ENCODE peak calls at places on chromosomes 7 and 10, in ten cellular contexts. One of them, this sample, is unnamed.

GRCh38 chr10:13062813-13063212 is 37.1 kb upstream of the OPTN start:
- DNase-seq in body of pancreas: no peak
- DNase-seq in fibroblast of lung: no peak
- DNase-seq in endodermal cell: peak; percentile 30
- DNase-seq in mammary epithelial cell: no peak
- DNase-seq in brain microvascular endothelial cell: no peak
- DNase-seq in ovary: no peak
- DNase-seq in fibroblast of pulmonary artery: no peak
- DNase-seq in stomach: no peak
- DNase-seq in AG10803: no peak
- DNase-seq in this sample: no peak

GRCh38 chr10:77925795-77926565 is 575 bp downstream of the DLG5 start:
- DNase-seq in body of pancreas: peak; percentile 67
- DNase-seq in fibroblast of lung: peak; percentile 28
- DNase-seq in endodermal cell: peak; percentile 87
- DNase-seq in mammary epithelial cell: peak; percentile 68
- DNase-seq in brain microvascular endothelial cell: no peak
- DNase-seq in ovary: peak; percentile 73
- DNase-seq in fibroblast of pulmonary artery: peak; percentile 32
- DNase-seq in stomach: peak; percentile 67
- DNase-seq in AG10803: no peak
- DNase-seq in this sample: no peak

GRCh38 chr7:80781561-80781979 is 137.3 kb downstream of the SEMA3C start:
- DNase-seq in body of pancreas: no peak
- DNase-seq in fibroblast of lung: peak; percentile 87
- DNase-seq in endodermal cell: peak; percentile 54
- DNase-seq in mammary epithelial cell: peak; percentile 70
- DNase-seq in brain microvascular endothelial cell: peak; percentile 65
- DNase-seq in ovary: no peak
- DNase-seq in fibroblast of pulmonary artery: peak; percentile 95
- DNase-seq in stomach: peak; percentile 46
- DNase-seq in AG10803: peak; percentile 88
- DNase-seq in this sample: peak; percentile 77

GRCh38 chr7:24777811-24778210 is 20.5 kb upstream of the GSDME start:
- DNase-seq in body of pancreas: no peak
- DNase-seq in fibroblast of lung: peak; percentile 20
- DNase-seq in endodermal cell: no peak
- DNase-seq in mammary epithelial cell: no peak
- DNase-seq in brain microvascular endothelial cell: no peak
- DNase-seq in ovary: no peak
- DNase-seq in fibroblast of pulmonary artery: no peak
- DNase-seq in stomach: no peak
- DNase-seq in AG10803: peak; percentile 35
- DNase-seq in this sample: no peak

GRCh38 chr7:135195968-135196629 is 15.2 kb downstream of the WDR91 start:
- DNase-seq in body of pancreas: peak; percentile 61
- DNase-seq in fibroblast of lung: no peak
- DNase-seq in endodermal cell: no peak
- DNase-seq in mammary epithelial cell: no peak
- DNase-seq in brain microvascular endothelial cell: no peak
- DNase-seq in ovary: no peak
- DNase-seq in fibroblast of pulmonary artery: no peak
- DNase-seq in stomach: peak; percentile 22
- DNase-seq in AG10803: no peak
- DNase-seq in this sample: no peak

GRCh38 chr7:18437086-18437485 is 58.5 kb upstream of the HDAC9 start:
- DNase-seq in body of pancreas: no peak
- DNase-seq in fibroblast of lung: peak; percentile 76
- DNase-seq in endodermal cell: no peak
- DNase-seq in mammary epithelial cell: no peak
- DNase-seq in brain microvascular endothelial cell: no peak
- DNase-seq in ovary: no peak
- DNase-seq in fibroblast of pulmonary artery: no peak
- DNase-seq in stomach: no peak
- DNase-seq in AG10803: no peak
- DNase-seq in this sample: no peak

GRCh38 chr10:43939939-43940810 is 291.5 kb upstream of the ZNF32 start:
- DNase-seq in body of pancreas: no peak
- DNase-seq in fibroblast of lung: peak; percentile 36
- DNase-seq in endodermal cell: peak; percentile 34
- DNase-seq in mammary epithelial cell: no peak
- DNase-seq in brain microvascular endothelial cell: no peak
- DNase-seq in ovary: no peak
- DNase-seq in fibroblast of pulmonary artery: peak; percentile 11
- DNase-seq in stomach: no peak
- DNase-seq in AG10803: peak; percentile 60
- DNase-seq in this sample: peak; percentile 82

GRCh38 chr7:34136698-34137097 is 231.4 kb downstream of the BMPER start:
- DNase-seq in body of pancreas: no peak
- DNase-seq in fibroblast of lung: no peak
- DNase-seq in endodermal cell: no peak
- DNase-seq in mammary epithelial cell: no peak
- DNase-seq in brain microvascular endothelial cell: no peak
- DNase-seq in ovary: no peak
- DNase-seq in fibroblast of pulmonary artery: no peak
- DNase-seq in stomach: no peak
- DNase-seq in AG10803: no peak
- DNase-seq in this sample: no peak

GRCh38 chr7:102872460-102872859 is 40.3 kb upstream of the LRRC17 start:
- DNase-seq in body of pancreas: no peak
- DNase-seq in fibroblast of lung: peak; percentile 81
- DNase-seq in endodermal cell: no peak
- DNase-seq in mammary epithelial cell: peak; percentile 76
- DNase-seq in brain microvascular endothelial cell: peak; percentile 98
- DNase-seq in ovary: no peak
- DNase-seq in fibroblast of pulmonary artery: peak; percentile 93
- DNase-seq in stomach: no peak
- DNase-seq in AG10803: peak; percentile 90
- DNase-seq in this sample: peak; percentile 64

GRCh38 chr7:91942312-91942711 is 1.6 kb downstream of the AKAP9 start:
- DNase-seq in body of pancreas: no peak
- DNase-seq in fibroblast of lung: no peak
- DNase-seq in endodermal cell: no peak
- DNase-seq in mammary epithelial cell: peak; percentile 1
- DNase-seq in brain microvascular endothelial cell: no peak
- DNase-seq in ovary: no peak
- DNase-seq in fibroblast of pulmonary artery: no peak
- DNase-seq in stomach: no peak
- DNase-seq in AG10803: no peak
- DNase-seq in this sample: no peak

GRCh38 chr10:92822964-92823363 is 25.4 kb upstream of the EXOC6 start:
- DNase-seq in body of pancreas: no peak
- DNase-seq in fibroblast of lung: peak; percentile 48
- DNase-seq in endodermal cell: no peak
- DNase-seq in mammary epithelial cell: no peak
- DNase-seq in brain microvascular endothelial cell: no peak
- DNase-seq in ovary: no peak
- DNase-seq in fibroblast of pulmonary artery: peak; percentile 65
- DNase-seq in stomach: no peak
- DNase-seq in AG10803: no peak
- DNase-seq in this sample: no peak

GRCh38 chr10:68435803-68436202 is 28.7 kb upstream of the RUFY2 start:
- DNase-seq in body of pancreas: no peak
- DNase-seq in fibroblast of lung: no peak
- DNase-seq in endodermal cell: no peak
- DNase-seq in mammary epithelial cell: no peak
- DNase-seq in brain microvascular endothelial cell: no peak
- DNase-seq in ovary: no peak
- DNase-seq in fibroblast of pulmonary artery: no peak
- DNase-seq in stomach: no peak
- DNase-seq in AG10803: no peak
- DNase-seq in this sample: no peak

GRCh38 chr7:27453702-27454405 is 208.8 kb downstream of the HIBADH start:
- DNase-seq in body of pancreas: peak; percentile 12
- DNase-seq in fibroblast of lung: peak; percentile 85
- DNase-seq in endodermal cell: peak; percentile 68
- DNase-seq in mammary epithelial cell: peak; percentile 8
- DNase-seq in brain microvascular endothelial cell: peak; percentile 93
- DNase-seq in ovary: no peak
- DNase-seq in fibroblast of pulmonary artery: peak; percentile 75
- DNase-seq in stomach: no peak
- DNase-seq in AG10803: peak; percentile 31
- DNase-seq in this sample: no peak

GRCh38 chr7:50792342-50793114 is 9.8 kb upstream of the GRB10 start:
- DNase-seq in body of pancreas: peak; percentile 48
- DNase-seq in fibroblast of lung: peak; percentile 70
- DNase-seq in endodermal cell: peak; percentile 78
- DNase-seq in mammary epithelial cell: no peak
- DNase-seq in brain microvascular endothelial cell: peak; percentile 51
- DNase-seq in ovary: peak; percentile 58
- DNase-seq in fibroblast of pulmonary artery: peak; percentile 64
- DNase-seq in stomach: no peak
- DNase-seq in AG10803: peak; percentile 49
- DNase-seq in this sample: no peak

GRCh38 chr10:111076191-111076681 is 593 bp upstream of the ADRA2A start:
- DNase-seq in body of pancreas: peak; percentile 71
- DNase-seq in fibroblast of lung: peak; percentile 34
- DNase-seq in endodermal cell: peak; percentile 96
- DNase-seq in mammary epithelial cell: peak; percentile 37
- DNase-seq in brain microvascular endothelial cell: peak; percentile 40
- DNase-seq in ovary: peak; percentile 86
- DNase-seq in fibroblast of pulmonary artery: peak; percentile 51
- DNase-seq in stomach: peak; percentile 61
- DNase-seq in AG10803: peak; percentile 45
- DNase-seq in this sample: no peak
- TF ChIP-seq CTCF in body of pancreas: peak; percentile 88
- TF ChIP-seq CTCF in fibroblast of lung: peak; percentile 57
- TF ChIP-seq CTCF in endodermal cell: peak; percentile 95
- TF ChIP-seq CTCF in mammary epithelial cell: peak; percentile 55
- TF ChIP-seq CTCF in brain microvascular endothelial cell: peak; percentile 83
- TF ChIP-seq CTCF in ovary: peak; percentile 88
- TF ChIP-seq CTCF in fibroblast of pulmonary artery: peak; percentile 66
- TF ChIP-seq CTCF in stomach: peak; percentile 63
- TF ChIP-seq CTCF in AG10803: peak; percentile 72
- TF ChIP-seq CTCF in this sample: peak; percentile 66

DNA sequence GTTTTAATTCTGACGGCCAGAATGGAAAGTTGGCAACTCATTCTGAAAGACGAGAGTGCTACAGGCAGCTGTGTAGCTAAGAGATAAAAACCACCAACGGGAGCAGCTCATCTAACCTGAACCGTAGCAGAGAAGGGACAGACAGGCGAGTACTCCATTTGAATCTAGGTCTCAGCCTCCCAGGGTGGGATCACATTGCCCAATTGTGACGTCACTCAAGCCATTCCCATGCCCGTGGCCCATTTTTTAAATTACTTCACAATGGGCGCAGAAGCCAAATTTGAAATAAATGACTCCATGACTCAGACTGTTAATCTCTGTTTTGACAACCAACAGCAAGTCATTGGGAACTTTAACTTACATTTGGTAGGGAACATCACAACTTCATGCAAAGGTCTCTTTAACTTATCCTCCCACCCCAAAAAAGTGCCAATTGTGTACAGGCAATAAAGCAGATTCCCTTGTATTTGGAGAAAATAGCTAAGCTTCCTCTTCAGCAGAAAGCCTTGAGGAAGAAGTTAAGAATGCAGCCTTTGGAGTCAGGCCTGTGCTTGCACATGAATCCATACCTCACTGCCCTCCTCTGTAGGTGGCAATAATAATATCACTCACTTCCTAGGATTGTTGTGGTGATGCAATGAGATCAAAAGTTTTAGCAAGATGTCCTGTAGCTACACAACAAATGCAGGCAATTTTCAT is 93.2 kb upstream of the KIF5B start:
- DNase-seq in body of pancreas: peak; percentile 71
- DNase-seq in fibroblast of lung: peak; percentile 96
- DNase-seq in endodermal cell: peak; percentile 49
- DNase-seq in mammary epithelial cell: peak; percentile 89
- DNase-seq in brain microvascular endothelial cell: peak; percentile 95
- DNase-seq in ovary: peak; percentile 81
- DNase-seq in fibroblast of pulmonary artery: peak; percentile 98
- DNase-seq in stomach: peak; percentile 31
- DNase-seq in AG10803: peak; percentile 94
- DNase-seq in this sample: no peak
- H3K4me3 ChIP-seq in body of pancreas: no peak overlapping the region
- H3K4me3 ChIP-seq in fibroblast of lung: no peak overlapping the region
- H3K4me3 ChIP-seq in endodermal cell: no peak overlapping the region
- H3K4me3 ChIP-seq in mammary epithelial cell: no peak overlapping the region
- H3K4me3 ChIP-seq in brain microvascular endothelial cell: no peak overlapping the region
- H3K4me3 ChIP-seq in ovary: no peak overlapping the region
- H3K4me3 ChIP-seq in fibroblast of pulmonary artery: no peak overlapping the region
- H3K4me3 ChIP-seq in stomach: no peak overlapping the region
- H3K4me3 ChIP-seq in AG10803: no peak overlapping the region
- H3K4me3 ChIP-seq in this sample: no peak overlapping the region

DNA sequence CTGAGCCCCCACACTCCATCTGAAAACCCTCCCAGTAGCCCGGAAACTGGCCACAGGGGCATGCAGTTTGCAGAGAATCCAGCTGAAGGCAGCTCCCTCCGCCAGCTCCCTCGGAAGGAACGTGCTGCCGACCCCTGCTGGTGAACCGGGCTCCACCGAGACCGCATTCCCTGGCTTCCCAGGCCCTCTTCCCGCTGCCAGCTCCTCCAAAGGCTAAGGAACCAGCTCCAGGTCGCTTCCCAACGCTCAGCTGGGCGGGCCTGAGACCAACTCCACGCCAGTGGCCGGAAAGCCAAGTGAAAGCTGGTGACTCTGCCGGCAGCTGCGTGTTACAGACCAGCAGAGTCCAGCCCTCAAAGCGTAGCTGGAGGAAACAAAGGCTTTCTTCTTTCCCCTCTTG is 35.8 kb downstream of the GPER1 start:
- DNase-seq in body of pancreas: peak; percentile 51
- DNase-seq in fibroblast of lung: peak; percentile 88
- DNase-seq in endodermal cell: peak; percentile 95
- DNase-seq in mammary epithelial cell: no peak
- DNase-seq in brain microvascular endothelial cell: peak; percentile 64
- DNase-seq in ovary: peak; percentile 85
- DNase-seq in fibroblast of pulmonary artery: peak; percentile 90
- DNase-seq in stomach: peak; percentile 91
- DNase-seq in AG10803: peak; percentile 89
- DNase-seq in this sample: no peak
- TF ChIP-seq CTCF in body of pancreas: no peak
- TF ChIP-seq CTCF in fibroblast of lung: peak; percentile 65
- TF ChIP-seq CTCF in endodermal cell: peak; percentile 85
- TF ChIP-seq CTCF in mammary epithelial cell: no peak
- TF ChIP-seq CTCF in brain microvascular endothelial cell: peak; percentile 90
- TF ChIP-seq CTCF in ovary: peak; percentile 66
- TF ChIP-seq CTCF in fibroblast of pulmonary artery: peak; percentile 75
- TF ChIP-seq CTCF in stomach: peak; percentile 62
- TF ChIP-seq CTCF in AG10803: peak; percentile 73
- TF ChIP-seq CTCF in this sample: peak; percentile 42

DNA sequence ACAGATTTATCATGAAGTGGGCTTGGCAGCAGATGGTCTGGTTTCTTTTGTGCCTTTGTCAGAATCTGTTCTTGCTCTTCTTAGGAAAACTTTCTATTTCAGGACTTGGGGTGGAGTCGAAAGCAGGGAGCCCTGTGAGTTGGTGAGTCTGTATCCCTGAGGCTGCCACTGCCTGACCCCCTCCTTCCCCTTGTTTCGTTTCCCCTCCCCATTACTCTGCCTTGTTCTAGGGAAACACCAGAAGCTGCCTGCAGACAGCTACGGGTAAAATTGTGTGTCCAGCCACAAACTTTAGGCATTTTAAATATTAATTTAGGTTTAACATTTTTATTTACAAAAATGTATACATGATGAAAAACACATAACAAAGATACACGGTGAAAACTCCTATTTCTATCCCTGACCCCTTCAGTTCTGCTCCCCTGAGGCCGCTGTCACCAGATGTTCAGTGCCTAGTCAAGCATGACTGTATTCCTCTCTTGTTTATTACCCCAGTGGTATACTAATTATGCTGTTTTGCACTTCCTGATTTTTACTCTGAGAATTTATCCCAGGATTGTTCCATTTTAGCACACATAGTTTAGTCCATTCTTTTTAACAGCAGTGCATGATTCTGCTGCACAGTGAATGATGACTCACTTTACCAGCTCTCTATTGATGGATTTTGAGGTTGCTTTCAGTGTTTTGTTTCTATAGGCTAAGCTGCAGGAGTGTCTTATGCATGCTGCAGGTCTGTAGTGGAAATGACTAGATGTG is 9.1 kb downstream of the TSPAN14 start:
- DNase-seq in body of pancreas: no peak
- DNase-seq in fibroblast of lung: peak; percentile 51
- DNase-seq in endodermal cell: no peak
- DNase-seq in mammary epithelial cell: peak; percentile 32
- DNase-seq in brain microvascular endothelial cell: no peak
- DNase-seq in ovary: no peak
- DNase-seq in fibroblast of pulmonary artery: no peak
- DNase-seq in stomach: no peak
- DNase-seq in AG10803: peak; percentile 75
- DNase-seq in this sample: no peak
- H3K4me3 ChIP-seq in body of pancreas: no peak overlapping the region
- H3K4me3 ChIP-seq in fibroblast of lung: peak overlapping the region; percentile 5
- H3K4me3 ChIP-seq in endodermal cell: no peak overlapping the region
- H3K4me3 ChIP-seq in mammary epithelial cell: no peak overlapping the region
- H3K4me3 ChIP-seq in brain microvascular endothelial cell: no peak overlapping the region
- H3K4me3 ChIP-seq in ovary: no peak overlapping the region
- H3K4me3 ChIP-seq in fibroblast of pulmonary artery: no peak overlapping the region
- H3K4me3 ChIP-seq in stomach: no peak overlapping the region
- H3K4me3 ChIP-seq in AG10803: peak overlapping the region; percentile 32
- H3K4me3 ChIP-seq in this sample: no peak overlapping the region